ENCODE peak calls at places on chromosomes 12 and 14, in seven cellular contexts. G is HEK293T; C is activated CD8-positive, alpha-beta memory T cell treated with anti-CD3 and anti-CD28 coated beads, Interleukin-2, amount 50 U/mL, for 48 hours; U is SW480; L is naive thymus-derived CD4-positive, alpha-beta T cell; A is naive B cell; O is Calu3. E is an unnamed sample.
A peak's percentile ranks its signal among the peaks of the same experiment; 100 is the strongest.

GRCh38 chr14:79530555-79530954 is 680.7 kb downstream of the DIO2 start:
- DNase-seq in O (no peak), A (no peak), C (no peak), U (no peak), G (no peak), L (no peak), E (no peak)

GRCh38 chr12:106258935-106259334 is 11.1 kb upstream of the CKAP4 start:
- DNase-seq in L (no peak), O (no peak), U (no peak), G (no peak), C (no peak), A (no peak), E (no peak)

GRCh38 chr14:92507174-92507768 is 6.3 kb upstream of the RIN3 start:
- DNase-seq in L (no peak), U (peak; percentile 54), A (peak; percentile 79), C (no peak), G (no peak), O (peak; percentile 68), E (peak; percentile 97)

GRCh38 chr12:103561174-103561573 is 25.9 kb upstream of the STAB2 start:
- DNase-seq in L (no peak), A (no peak), U (no peak), O (no peak), C (no peak), G (no peak), E (no peak)

GRCh38 chr14:22733829-22734228 is 32.7 kb upstream of the OXA1L start:
- DNase-seq in A (no peak), O (no peak), L (no peak), C (no peak), G (no peak), U (no peak), E (no peak)

GRCh38 chr12:56840922-56841321 is 77.8 kb downstream of the HSD17B6 start:
- DNase-seq in A (no peak), C (no peak), U (no peak), L (no peak), O (no peak), G (no peak), E (no peak)

GRCh38 chr14:35847636-35848035 is 21.5 kb downstream of the BRMS1L start:
- DNase-seq in A (no peak), C (no peak), O (no peak), G (no peak), U (no peak), L (no peak), E (no peak)

GRCh38 chr12:50825372-50825838 is 17.3 kb upstream of the TMPRSS12 start:
- DNase-seq in U (peak; percentile 69), O (no peak), A (peak; percentile 37), C (no peak), G (peak; percentile 34), L (peak; percentile 58), E (peak; percentile 46)

GRCh38 chr14:91291786-91292405 is 47.4 kb upstream of the GPR68 start:
- DNase-seq in L (no peak), G (no peak), A (no peak), U (no peak), C (no peak), O (no peak), E (no peak)

GRCh38 chr14:74414380-74414779 is 11.6 kb downstream of the SYNDIG1L start:
- DNase-seq in O (no peak), L (no peak), A (no peak), G (peak; percentile 66), U (no peak), C (no peak), E (no peak)

GRCh38 chr12:102163383-102163782 is 34.2 kb downstream of the PMCH start:
- DNase-seq in L (no peak), G (no peak), A (no peak), U (no peak), C (no peak), O (no peak), E (no peak)

GRCh38 chr12:57657744-57658143 is 24.7 kb upstream of the B4GALNT1 start:
- DNase-seq in O (no peak), G (no peak), U (no peak), C (no peak), L (no peak), A (no peak), E (no peak)

GRCh38 chr12:11727133-11727664 is 77.7 kb downstream of the ETV6 start:
- DNase-seq in C (peak; percentile 71), L (peak; percentile 59), G (no peak), O (no peak), A (peak; percentile 45), U (peak; percentile 99), E (peak; percentile 56)

GRCh38 chr12:78085562-78086182 is 255.0 kb downstream of the NAV3 start:
- DNase-seq in U (no peak), L (no peak), G (no peak), A (no peak), O (no peak), C (no peak), E (no peak)

GRCh38 chr14:105200074-105200473 is 19.0 kb upstream of the NUDT14 start:
- DNase-seq in O (no peak), U (no peak), C (no peak), A (no peak), G (no peak), L (no peak), E (no peak)

GRCh38 chr12:49109631-49110172 is 945 bp downstream of the LMBR1L start:
- DNase-seq in U (no peak), C (no peak), G (no peak), O (no peak), A (no peak), L (no peak), E (no peak)

GRCh38 chr14:68343534-68344093 is 449.3 kb downstream of the ZFP36L1 start:
- DNase-seq in G (no peak), L (no peak), C (no peak), O (no peak), A (no peak), U (no peak), E (no peak)

GRCh38 chr12:92466391-92467305 is 236.1 kb upstream of the PLEKHG7 start:
- DNase-seq in G (no peak), L (no peak), O (no peak), A (peak; percentile 82), U (no peak), C (no peak), E (no peak)

GRCh38 chr12:38771871-38772270 is 133.5 kb downstream of the CPNE8 start:
- DNase-seq in O (no peak), C (no peak), L (no peak), G (no peak), A (peak; percentile 16), U (no peak), E (no peak)

GRCh38 chr14:103528158-103528511 is 861 bp upstream of the TRMT61A start:
- DNase-seq in C (no peak), G (no peak), A (no peak), U (no peak), L (no peak), O (no peak), E (no peak)

GRCh38 chr14:23564876-23565275 is 2.7 kb downstream of the AP1G2 start:
- DNase-seq in O (no peak), A (no peak), C (no peak), L (no peak), U (no peak), G (no peak), E (no peak)

GRCh38 chr12:117126335-117126734 is 27.1 kb upstream of the TESC start:
- DNase-seq in C (no peak), A (no peak), G (no peak), U (no peak), L (no peak), O (no peak), E (no peak)

GRCh38 chr12:64747681-64748080 is 11.5 kb downstream of the GNS start:
- DNase-seq in C (no peak), A (no peak), O (no peak), G (no peak), L (no peak), U (no peak), E (no peak)

GRCh38 chr14:53391631-53392030 is 238.5 kb upstream of the DDHD1 start:
- DNase-seq in L (no peak), U (no peak), C (no peak), A (no peak), O (no peak), G (no peak), E (no peak)

GRCh38 chr12:43805149-43805856 is 814 bp downstream of the TWF1 start:
- DNase-seq in O (no peak), G (no peak), C (no peak), A (no peak), U (peak; percentile 40), L (peak; percentile 7), E (no peak)

GRCh38 chr12:111749391-111749790 is 17.3 kb upstream of the ALDH2 start:
- DNase-seq in U (no peak), O (no peak), L (no peak), C (no peak), G (no peak), A (no peak), E (no peak)

GRCh38 chr12:125519026-125519651 is 453.9 kb downstream of the AACS start:
- DNase-seq in U (no peak), C (no peak), G (no peak), A (no peak), L (no peak), O (no peak), E (no peak)

GRCh38 chr12:50505386-50505827 is 622 bp downstream of the DIP2B start:
- DNase-seq in G (no peak), O (peak; percentile 16), U (no peak), C (peak; percentile 75), A (no peak), L (no peak), E (no peak)

GRCh38 chr12:7884687-7885086 is 12.0 kb upstream of the SLC2A14 start:
- DNase-seq in C (no peak), A (no peak), U (no peak), L (no peak), G (no peak), O (no peak), E (no peak)

GRCh38 chr12:12726543-12727093 is 9.4 kb downstream of the CDKN1B start:
- DNase-seq in C (no peak), G (no peak), A (no peak), L (no peak), O (no peak), U (peak; percentile 65), E (no peak)

GRCh38 chr14:61430066-61430757 is 108.8 kb downstream of the PRKCH start:
- DNase-seq in L (no peak), A (no peak), O (no peak), C (no peak), U (no peak), G (no peak), E (no peak)

GRCh38 chr14:37617864-37618365 is 22.5 kb downstream of the TTC6 start:
- DNase-seq in C (no peak), G (no peak), A (no peak), L (no peak), O (no peak), U (no peak), E (no peak)

GRCh38 chr12:81450920-81451739 is 308.0 kb downstream of the PPFIA2 start:
- DNase-seq in G (peak; percentile 64), L (no peak), A (no peak), U (peak; percentile 51), C (no peak), O (peak; percentile 72), E (no peak)

GRCh38 chr12:116588390-116589028 is 29.3 kb downstream of the MAP1LC3B2 start:
- DNase-seq in L (no peak), A (no peak), O (no peak), C (no peak), G (no peak), U (no peak), E (no peak)

GRCh38 chr14:102661614-102662013 is 69.2 kb downstream of the RCOR1 start:
- DNase-seq in A (no peak), C (no peak), O (no peak), U (no peak), G (no peak), L (no peak), E (no peak)

GRCh38 chr12:55965240-55965639 is 602 bp downstream of the PMEL start:
- DNase-seq in U (no peak), O (no peak), L (no peak), G (no peak), C (no peak), A (no peak), E (no peak)

GRCh38 chr14:50488521-50488920 is 43.8 kb downstream of the MAP4K5 start:
- DNase-seq in G (no peak), U (no peak), C (no peak), A (no peak), O (no peak), L (no peak), E (no peak)

GRCh38 chr14:24143511-24143910 is 2.1 kb upstream of the EMC9 start:
- DNase-seq in G (no peak), O (no peak), C (no peak), L (no peak), U (no peak), A (no peak), E (no peak)